ENCODE peak calls at places on chromosomes 16 and 17, in six cellular contexts. S is central memory CD4-positive, alpha-beta T cell; M is endothelial cell; J is NCI-H2029; G is activated T-helper 2 cell treated with anti-CD3 and anti-CD28 coated beads, Interferon-gamma antibody, Interleukin-2, Interleukin-4, amounts not matched to agents 10 μg/mL and 5 μg/mL and 100 μg/mL, durations not matched to agents 14 hours and 24 hours and 36 hours; V is stimulated activated naive CD4-positive, alpha-beta T cell. L is an unnamed sample.

GRCh38 chr17:9206989-9207317 is 185.6 kb downstream of the NTN1 start:
- DNase-seq in S (no peak), M (no peak), J (no peak), G (no peak), V (no peak), L (no peak)

GRCh38 chr17:6800422-6801027 is 24.5 kb downstream of the FBXO39 start:
- DNase-seq in S (no peak), M (no peak), J (no peak), G (no peak), V (no peak), L (no peak)

GRCh38 chr16:68994324-68994723 is 111.1 kb upstream of the HAS3 start:
- DNase-seq in S (no peak), M (no peak), J (no peak), G (no peak), V (no peak), L (no peak)

GRCh38 chr17:41970901-41971331 is 4.3 kb downstream of the CNP start:
- DNase-seq in S (no peak), M (no peak), J (no peak), G (no peak), V (no peak), L (no peak)

GRCh38 chr17:35740997-35741931 is 9.8 kb downstream of the RASL10B start:
- DNase-seq in S (no peak), M (no peak), J (peak; percentile 29), G (no peak), V (no peak), L (peak; percentile 30)

GRCh38 chr16:47578573-47578972 is 117.4 kb downstream of the PHKB start:
- DNase-seq in S (no peak), M (no peak), J (no peak), G (no peak), V (no peak), L (no peak)

GRCh38 chr17:27256225-27257030 is 37.5 kb upstream of the WSB1 start:
- DNase-seq in S (no peak), M (no peak), J (no peak), G (no peak), V (no peak), L (no peak)

GRCh38 chr16:50617630-50618184 is 63.4 kb downstream of the SNX20 start:
- DNase-seq in S (no peak), M (no peak), J (no peak), G (no peak), V (no peak), L (no peak)

GRCh38 chr17:6138761-6139446 is 68.7 kb downstream of the WSCD1 start:
- DNase-seq in S (no peak), M (no peak), J (no peak), G (no peak), V (no peak), L (no peak)

GRCh38 chr16:70490261-70490660 is 33.1 kb downstream of the COG4 start:
- DNase-seq in S (no peak), M (no peak), J (no peak), G (no peak), V (no peak), L (no peak)

GRCh38 chr17:71500761-71501555 is 619.9 kb upstream of the SOX9 start:
- DNase-seq in S (no peak), M (no peak), J (no peak), G (no peak), V (no peak), L (no peak)

GRCh38 chr17:46020023-46020735 is 21.1 kb downstream of the STH start:
- DNase-seq in S (peak; percentile 69), M (no peak), J (no peak), G (peak; percentile 31), V (no peak), L (no peak)

GRCh38 chr17:61372436-61372835 is 27.2 kb upstream of the TBX2 start:
- DNase-seq in S (no peak), M (no peak), J (no peak), G (no peak), V (no peak), L (no peak)

GRCh38 chr17:7001562-7001961 is 5.7 kb downstream of the ALOX12 start:
- DNase-seq in S (peak; percentile 26), M (peak; percentile 69), J (no peak), G (no peak), V (peak; percentile 19), L (peak; percentile 53)

GRCh38 chr17:72561680-72562079 is 440.9 kb downstream of the SOX9 start:
- DNase-seq in S (no peak), M (no peak), J (no peak), G (no peak), V (no peak), L (no peak)

GRCh38 chr17:31448467-31449077 is 57.1 kb downstream of the RAB11FIP4 start:
- DNase-seq in S (no peak), M (no peak), J (no peak), G (no peak), V (no peak), L (no peak)

GRCh38 chr17:76511562-76512365 is 10.5 kb upstream of the RHBDF2 start:
- DNase-seq in S (peak; percentile 16), M (no peak), J (no peak), G (no peak), V (no peak), L (no peak)

GRCh38 chr16:85126383-85126730 is 14.1 kb upstream of the CIBAR2 start:
- DNase-seq in S (no peak), M (no peak), J (no peak), G (no peak), V (no peak), L (no peak)

GRCh38 chr16:87190288-87191240 is 126.6 kb downstream of the C16orf95 start:
- DNase-seq in S (no peak), M (peak; percentile 28), J (no peak), G (no peak), V (no peak), L (no peak)

GRCh38 chr16:57166951-57167350 is 18.9 kb downstream of the PSME3IP1 start:
- DNase-seq in S (no peak), M (no peak), J (no peak), G (no peak), V (no peak), L (no peak)

GRCh38 chr16:64830653-64831052 is 291.2 kb downstream of the CDH11 start:
- DNase-seq in S (no peak), M (no peak), J (no peak), G (no peak), V (no peak), L (no peak)

GRCh38 chr17:49901460-49902331 is 53.8 kb upstream of the TAC4 start:
- DNase-seq in S (no peak), M (no peak), J (no peak), G (no peak), V (no peak), L (no peak)

GRCh38 chr17:18859256-18859655 is 1.3 kb downstream of the PRPSAP2 start:
- DNase-seq in S (no peak), M (no peak), J (no peak), G (peak; percentile 5), V (no peak), L (no peak)

GRCh38 chr16:48617711-48618148 is 7.8 kb upstream of the N4BP1 start:
- DNase-seq in S (no peak), M (no peak), J (peak; percentile 19), G (no peak), V (no peak), L (no peak)

GRCh38 chr16:14955546-14956231 is 18.4 kb downstream of the NPIPA1 start:
- DNase-seq in S (no peak), M (no peak), J (no peak), G (no peak), V (no peak), L (no peak)

GRCh38 chr16:70573451-70574121 is 50.0 kb downstream of the SF3B3 start:
- DNase-seq in S (no peak), M (no peak), J (no peak), G (no peak), V (no peak), L (no peak)

GRCh38 chr17:36498560-36499300 is 12.2 kb downstream of the ZNHIT3 start:
- DNase-seq in S (no peak), M (no peak), J (no peak), G (no peak), V (no peak), L (no peak)

GRCh38 chr16:17589898-17590297 is 119.1 kb upstream of the XYLT1 start:
- DNase-seq in S (no peak), M (no peak), J (no peak), G (no peak), V (no peak), L (no peak)